ENCODE peak calls at places on chromosomes 1 and 21, in seven cellular contexts. V is progenitor cell of endocrine pancreas, R is IMR-90, A is T-helper 1 cell, M is left cardiac atrium, E is AG04450, J is AG09319. C is an unnamed sample.

GRCh38 chr1:6582370-6582769 is 2.6 kb downstream of the ZBTB48 start:
- DNase-seq in V (no peak), R (no peak), A (no peak), M (no peak), E (no peak), J (no peak), C (no peak)

GRCh38 chr1:90347366-90347765 is 352.5 kb downstream of the ZNF326 start:
- DNase-seq in V (no peak), R (no peak), A (no peak), M (no peak), E (no peak), J (no peak), C (no peak)

GRCh38 chr1:47351305-47351704 is 17.7 kb downstream of the CMPK1 start:
- DNase-seq in V (no peak), R (peak), A (no peak), M (no peak), E (no peak), J (no peak), C (no peak)

GRCh38 chr1:111920221-111921024 is 69.0 kb downstream of the KCND3 start:
- DNase-seq in V (no peak), R (peak), A (no peak), M (peak), E (no peak), J (peak), C (peak)

GRCh38 chr1:156860639-156861423 is at the start of gene NTRK1:
- DNase-seq in V (no peak), R (no peak), A (peak), M (no peak), E (no peak), J (no peak), C (no peak)

GRCh38 chr1:94727846-94728715 is 92.1 kb upstream of the SLC44A3 start:
- DNase-seq in V (no peak), R (peak), A (no peak), M (no peak), E (peak), J (peak), C (no peak)

GRCh38 chr1:6955357-6956154 is 170.3 kb downstream of the CAMTA1 start:
- DNase-seq in V (no peak), R (no peak), A (no peak), M (no peak), E (no peak), J (no peak), C (no peak)

GRCh38 chr1:51558375-51558924 is 39.4 kb upstream of the EPS15 start:
- DNase-seq in V (no peak), R (peak), A (no peak), M (no peak), E (no peak), J (no peak), C (no peak)

GRCh38 chr1:84164567-84165021 is 20.5 kb downstream of the PRKACB start:
- DNase-seq in V (no peak), R (no peak), A (no peak), M (no peak), E (no peak), J (no peak), C (no peak)

GRCh38 chr1:5571861-5572401 is 420.3 kb downstream of the NPHP4 start:
- DNase-seq in V (no peak), R (no peak), A (no peak), M (no peak), E (no peak), J (no peak), C (no peak)

GRCh38 chr1:195608883-195609282 is 999.4 kb downstream of the KCNT2 start:
- DNase-seq in V (no peak), R (no peak), A (no peak), M (no peak), E (no peak), J (no peak), C (no peak)

GRCh38 chr1:200837931-200838571 is 34.7 kb upstream of the GPR25 start:
- DNase-seq in V (no peak), R (peak), A (no peak), M (no peak), E (no peak), J (no peak), C (no peak)

GRCh38 chr1:170518965-170519364 is 13.0 kb upstream of the GORAB start:
- DNase-seq in V (no peak), R (no peak), A (no peak), M (no peak), E (no peak), J (no peak), C (no peak)

GRCh38 chr1:23795676-23796465 is 4.7 kb downstream of the GALE start:
- DNase-seq in V (no peak), R (no peak), A (no peak), M (no peak), E (no peak), J (no peak), C (no peak)

GRCh38 chr1:36134805-36135339 is 9.8 kb upstream of the COL8A2 start:
- DNase-seq in V (peak), R (peak), A (no peak), M (peak), E (no peak), J (no peak), C (peak)

GRCh38 chr21:38773108-38774061 is 32.3 kb upstream of the ETS2 start:
- DNase-seq in V (no peak), R (peak), A (no peak), M (peak), E (peak), J (peak), C (peak)

GRCh38 chr1:39359028-39359570 is 132.3 kb upstream of the BMP8A start:
- DNase-seq in V (no peak), R (no peak), A (no peak), M (no peak), E (no peak), J (no peak), C (no peak)

GRCh38 chr1:40956397-40956796 is 23.1 kb upstream of the CTPS1 start:
- DNase-seq in V (no peak), R (no peak), A (no peak), M (no peak), E (no peak), J (no peak), C (no peak)

GRCh38 chr1:158830074-158830677 is 975 bp upstream of the MNDA start:
- DNase-seq in V (no peak), R (no peak), A (no peak), M (no peak), E (no peak), J (no peak), C (no peak)

GRCh38 chr1:99756598-99756997 is 9.8 kb downstream of the FRRS1 start:
- DNase-seq in V (no peak), R (peak), A (no peak), M (no peak), E (no peak), J (no peak), C (no peak)

GRCh38 chr1:21672478-21673276 is 3.5 kb upstream of the RAP1GAP start:
- DNase-seq in V (no peak), R (peak), A (no peak), M (no peak), E (no peak), J (no peak), C (no peak)

GRCh38 chr1:9376886-9377333 is 84.2 kb downstream of the SPSB1 start:
- DNase-seq in V (no peak), R (peak), A (no peak), M (peak), E (no peak), J (no peak), C (peak)

GRCh38 chr1:218165687-218166088 is 119.4 kb upstream of the RRP15 start:
- DNase-seq in V (no peak), R (no peak), A (no peak), M (no peak), E (no peak), J (no peak), C (no peak)

GRCh38 chr1:243471754-243472725 is 216.2 kb downstream of the SDCCAG8 start:
- DNase-seq in V (no peak), R (peak), A (no peak), M (no peak), E (no peak), J (no peak), C (no peak)

GRCh38 chr1:206779565-206780091 is 7.3 kb upstream of the IL10 start:
- DNase-seq in V (no peak), R (no peak), A (no peak), M (no peak), E (no peak), J (no peak), C (no peak)

GRCh38 chr1:47738560-47739182 is 258.5 kb downstream of the TRABD2B start:
- DNase-seq in V (peak), R (peak), A (no peak), M (peak), E (no peak), J (no peak), C (peak)

GRCh38 chr21:15894596-15894995 is 164.8 kb downstream of the USP25 start:
- DNase-seq in V (no peak), R (peak), A (no peak), M (no peak), E (no peak), J (no peak), C (no peak)

GRCh38 chr1:5955479-5955977 is 36.7 kb downstream of the NPHP4 start:
- DNase-seq in V (no peak), R (no peak), A (no peak), M (no peak), E (no peak), J (no peak), C (no peak)

GRCh38 chr1:88612783-88613182 is 71.3 kb upstream of the PKN2 start:
- DNase-seq in V (no peak), R (no peak), A (no peak), M (no peak), E (no peak), J (no peak), C (no peak)

GRCh38 chr1:205043866-205044265 is 854 bp downstream of the CNTN2 start:
- DNase-seq in V (no peak), R (no peak), A (no peak), M (no peak), E (no peak), J (no peak), C (no peak)

GRCh38 chr1:182670032-182670431 is 14.4 kb downstream of the RGS8 start:
- DNase-seq in V (no peak), R (no peak), A (no peak), M (no peak), E (no peak), J (no peak), C (no peak)

GRCh38 chr1:10514490-10515235 is 39.9 kb downstream of the PEX14 start:
- DNase-seq in V (no peak), R (peak), A (no peak), M (no peak), E (no peak), J (no peak), C (no peak)

GRCh38 chr1:86938450-86938849 is 24.0 kb downstream of the HS2ST1 start:
- DNase-seq in V (no peak), R (peak), A (no peak), M (no peak), E (no peak), J (no peak), C (no peak)